ENCODE peak calls at places on chromosomes 2 and 18, in four cellular contexts. A is H9, D is mammary epithelial cell, F is foreskin keratinocyte. B is an unnamed sample. For H3K4me1, the result is how much of the 10 kb centered on the place peaks cover.

GRCh38 chr2:68769586-68770270 is 35.1 kb downstream of the ARHGAP25 start:
- DNase-seq in F (peak), A (no peak), D (peak), B (no peak)

GRCh38 chr2:74414475-74414874 is 6.9 kb downstream of the C2orf81 start:
- DNase-seq in A (no peak), F (no peak), D (no peak), B (no peak)

GRCh38 chr2:128284037-128284441 is 34.6 kb downstream of the HS6ST1 start:
- DNase-seq in A (no peak), F (no peak), D (no peak), B (no peak)

GRCh38 chr2:239519081-239519920 is 118.5 kb upstream of the HDAC4 start:
- DNase-seq in A (no peak), F (no peak), D (no peak), B (no peak)

GRCh38 chr2:156666130-156666785 is 230.1 kb downstream of the GPD2 start:
- DNase-seq in A (no peak), D (peak), F (peak), B (no peak)

GRCh38 chr2:196651387-196652094 is 12.0 kb downstream of the CCDC150 start:
- DNase-seq in D (no peak), A (no peak), F (no peak), B (no peak)

GRCh38 chr2:100676346-100676745 is 113.6 kb downstream of the PDCL3 start:
- DNase-seq in D (no peak), A (no peak), F (no peak), B (no peak)

GRCh38 chr2:118046628-118047210 is 32.8 kb upstream of the CCDC93 start:
- DNase-seq in F (peak), D (peak), A (no peak), B (peak)

GRCh38 chr2:18940184-18940583 is 350.8 kb upstream of the NT5C1B start:
- DNase-seq in F (no peak), A (no peak), D (no peak), B (no peak)

GRCh38 chr18:62088146-62088545 is 98.7 kb downstream of the PIGN start:
- DNase-seq in D (no peak), A (no peak), F (no peak), B (no peak)

GRCh38 chr2:98505311-98505808 is 60.7 kb downstream of the INPP4A start:
- DNase-seq in D (no peak), F (no peak), A (no peak), B (no peak)

GRCh38 chr2:27992787-27993747 is 102.5 kb downstream of the BABAM2 start:
- DNase-seq in D (peak), F (peak), A (no peak), B (peak)

GRCh38 chr18:27491772-27492171 is 306.7 kb upstream of the CHST9 start:
- DNase-seq in F (no peak), A (no peak), D (no peak), B (no peak)

GRCh38 chr2:171244466-171244969 is 83.8 kb upstream of the TLK1 start:
- DNase-seq in D (peak), A (no peak), F (peak), B (no peak)

GRCh38 chr2:140186201-140186775 is 1406.1 kb upstream of the NXPH2 start:
- DNase-seq in F (no peak), D (no peak), A (no peak), B (no peak)

GRCh38 chr18:907880-908512 is 3.3 kb downstream of the ADCYAP1 start:
- DNase-seq in F (no peak), D (no peak), A (peak), B (peak)

GRCh38 chr18:32201936-32202335 is 12.1 kb downstream of the MEP1B start:
- DNase-seq in F (no peak), D (no peak), A (no peak), B (no peak)

GRCh38 chr2:237207641-237208040 is 122.0 kb downstream of the COPS8 start:
- DNase-seq in F (no peak), A (no peak), D (no peak), B (no peak)

GRCh38 chr18:63309422-63309821 is 10.1 kb downstream of the BCL2 start:
- DNase-seq in A (no peak), F (no peak), D (no peak), B (no peak)

GRCh38 chr2:32124660-32125059 is 41.0 kb upstream of the SLC30A6 start:
- DNase-seq in F (no peak), A (no peak), D (no peak), B (no peak)

GRCh38 chr2:27932396-27932795 is 41.9 kb downstream of the BABAM2 start:
- DNase-seq in F (peak), D (peak), A (no peak), B (no peak)

GRCh38 chr2:149989447-149990063 is 402.0 kb upstream of the MMADHC start:
- DNase-seq in A (no peak), F (peak), D (peak), B (no peak)

GRCh38 chr2:146912536-146912935 is 932.3 kb upstream of the ACVR2A start:
- DNase-seq in F (no peak), A (no peak), D (no peak), B (no peak)

GRCh38 chr2:233062447-233062842 is 2.3 kb downstream of the INPP5D start:
- DNase-seq in D (no peak), F (no peak), A (no peak), B (no peak)

GRCh38 chr2:97670471-97670870 is 958 bp downstream of the C2orf92 start:
- DNase-seq in D (no peak), F (no peak), A (no peak), B (no peak)

GRCh38 chr18:63271881-63272299 is 47.7 kb downstream of the BCL2 start:
- DNase-seq in D (no peak), A (no peak), F (no peak), B (no peak)

GRCh38 chr2:184589261-184589660 is 9.1 kb upstream of the ZNF804A start:
- DNase-seq in D (no peak), A (no peak), F (no peak), B (no peak)

GRCh38 chr2:118936936-118937335 is 5.1 kb upstream of the MARCO start:
- DNase-seq in F (no peak), A (no peak), D (no peak), B (no peak)

GRCh38 chr2:160752475-160753330 is 259.1 kb upstream of the RBMS1 start:
- DNase-seq in F (peak), A (no peak), D (peak), B (no peak)

GRCh38 chr2:55901322-55901721 is 22.3 kb downstream of the EFEMP1 start:
- DNase-seq in A (no peak), F (peak), D (peak), B (no peak)

GRCh38 chr18:2846638-2847340 is at the start of gene EMILIN2:
- DNase-seq in D (no peak), A (peak), F (peak), B (peak)

GRCh38 chr2:193929131-193929530 is 1727.9 kb upstream of the SLC39A10 start:
- DNase-seq in D (no peak), F (no peak), A (no peak), B (no peak)

GRCh38 chr2:3736112-3736511 is 32.7 kb downstream of the DCDC2C start:
- DNase-seq in F (no peak), D (no peak), A (no peak), B (no peak)
- H3K4me1 ChIP-seq in F (under half), D (under half), A (under half), B (under half)

GRCh38 chr2:120596191-120596781 is 139.4 kb upstream of the GLI2 start:
- DNase-seq in F (no peak), D (no peak), A (no peak), B (no peak)

GRCh38 chr2:120596990-120597594 is 138.6 kb upstream of the GLI2 start:
- DNase-seq in F (no peak), D (no peak), A (no peak), B (peak)

GRCh38 chr2:120593921-120594686 is 141.6 kb upstream of the GLI2 start:
- DNase-seq in D (no peak), F (no peak), A (no peak), B (no peak)

GRCh38 chr2:120594856-120595685 is 140.6 kb upstream of the GLI2 start:
- DNase-seq in D (peak), F (peak), A (peak), B (no peak)

GRCh38 chr2:120595739-120596138 is 139.9 kb upstream of the GLI2 start:
- DNase-seq in D (no peak), A (no peak), F (no peak), B (no peak)
- H3K4me1 ChIP-seq in D (under half), A (under half), F (under half), B (under half)

GRCh38 chr18:58385472-58385871 is 243.4 kb downstream of the ALPK2 start:
- DNase-seq in F (no peak), D (no peak), A (peak), B (no peak)
- H3K4me1 ChIP-seq in F (under half), D (under half), A (under half), B (under half)

GRCh38 chr2:36382472-36382871 is 26.9 kb downstream of the CRIM1 start:
- DNase-seq in D (no peak), A (no peak), F (no peak), B (no peak)
- H3K4me1 ChIP-seq in D (half or more), A (under half), F (under half), B (under half)

DNA sequence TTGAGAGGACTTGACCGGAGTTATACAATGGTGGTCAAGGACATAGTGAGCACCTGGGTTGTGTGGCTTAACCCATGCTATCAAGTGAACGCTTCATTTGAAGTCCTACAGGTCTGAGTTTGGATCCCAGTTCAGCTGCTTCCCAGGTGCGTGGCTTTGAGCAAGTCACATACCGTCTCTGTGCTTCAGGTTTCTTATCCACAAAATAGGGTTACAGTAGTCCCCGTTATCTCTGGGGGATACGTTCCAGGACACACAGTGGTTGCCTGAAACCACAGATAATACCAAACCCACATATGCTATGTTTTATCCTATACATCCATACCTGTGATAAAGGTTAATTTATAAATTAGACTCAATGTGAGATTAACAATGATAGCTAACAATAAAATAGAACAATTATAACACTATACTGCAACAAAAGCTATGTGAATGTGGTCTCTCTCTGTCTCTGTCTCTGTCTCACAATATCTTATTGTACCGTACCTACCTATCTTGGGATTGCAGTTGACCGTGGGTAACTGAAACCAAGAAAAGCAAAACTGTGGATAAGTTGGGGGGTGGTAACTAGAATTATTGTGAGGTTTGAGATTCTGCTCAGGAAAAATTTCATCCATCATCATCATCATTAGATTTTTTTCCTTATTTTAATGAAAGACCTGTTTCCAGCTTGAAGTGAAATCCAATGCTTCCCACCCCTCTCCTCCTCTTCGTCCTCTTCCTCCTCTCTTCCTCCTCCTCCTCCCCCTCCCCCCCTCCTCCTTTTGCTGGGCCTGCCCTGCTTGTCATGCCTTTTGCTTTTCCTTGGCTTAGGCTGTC is 22.7 kb downstream of the LBH start:
- DNase-seq in F (no peak), A (no peak), D (no peak), B (no peak)
- H3K4me1 ChIP-seq in F (under half), A (under half), D (under half), B (under half)

GRCh38 chr2:15316370-15316814 is 244.7 kb downstream of the NBAS start:
- DNase-seq in A (peak), D (no peak), F (no peak), B (peak)

GRCh38 chr2:15315411-15315810 is 245.7 kb downstream of the NBAS start:
- DNase-seq in F (no peak), A (no peak), D (no peak), B (no peak)

GRCh38 chr2:15311926-15312325 is 249.2 kb downstream of the NBAS start:
- DNase-seq in F (no peak), A (no peak), D (no peak), B (no peak)

GRCh38 chr2:15311201-15311882 is 249.8 kb downstream of the NBAS start:
- DNase-seq in D (peak), A (no peak), F (no peak), B (no peak)

DNA sequence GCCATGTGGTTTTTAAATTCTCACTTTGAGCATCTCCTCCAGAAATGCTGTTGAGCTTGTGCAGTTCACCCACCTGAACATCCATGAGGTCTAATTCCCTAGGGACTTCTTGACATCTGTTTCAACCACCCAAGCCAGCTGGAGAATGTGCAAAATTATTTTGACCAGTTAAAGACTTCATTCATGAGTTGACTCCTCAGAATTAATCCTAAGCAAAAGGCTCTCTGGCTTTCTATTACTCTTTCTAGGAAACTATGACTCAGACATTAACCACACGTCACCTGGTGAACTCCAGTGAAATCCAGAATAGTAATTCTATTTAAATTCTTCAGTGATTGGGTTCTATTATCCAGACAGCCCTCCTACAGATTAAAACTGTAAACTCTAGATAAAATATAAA is 247.5 kb downstream of the NBAS start:
- DNase-seq in D (peak), A (no peak), F (peak), B (no peak)
- H3K4me1 ChIP-seq in D (under half), A (under half), F (under half), B (under half)

B was measured in neural progenitor cell.